ENCODE peak calls at places on chromosomes 4 and X, in nine cellular contexts. D, L, X, Y, O, N, Q, R and P are unnamed samples.

GRCh38 chr4:105859233-105859632 is 36.0 kb upstream of the NPNT start:
- DNase-seq in D (no peak), X (no peak), O (no peak), Y (no peak), R (no peak), L (no peak), Q (no peak), N (peak), P (no peak)

GRCh38 chr4:1080432-1080831 is 32.9 kb downstream of the RNF212 start:
- DNase-seq in Q (no peak), O (no peak), L (no peak), R (no peak), D (no peak), N (no peak), Y (no peak), X (no peak), P (no peak)

GRCh38 chr4:157521916-157522315 is 301.4 kb downstream of the GRIA2 start:
- DNase-seq in R (no peak), O (no peak), N (no peak), Q (no peak), Y (no peak), X (no peak), L (no peak), D (no peak), P (no peak)

GRCh38 chr4:24775209-24775608 is 20.2 kb upstream of the SOD3 start:
- DNase-seq in Q (no peak), N (peak), Y (no peak), O (no peak), X (no peak), R (no peak), L (no peak), D (no peak), P (no peak)

GRCh38 chrX:2628751-2629315 is 62.3 kb upstream of the CD99 start:
- DNase-seq in O (no peak), X (no peak), N (no peak), D (no peak), Q (no peak), R (no peak), L (no peak), Y (no peak), P (peak)

GRCh38 chr4:92566284-92566683 is 262.5 kb downstream of the GRID2 start:
- DNase-seq in Q (no peak), N (no peak), D (no peak), R (no peak), Y (peak), L (no peak), O (no peak), X (no peak), P (no peak)

GRCh38 chrX:108177321-108177990 is 85.9 kb downstream of the ATG4A start:
- DNase-seq in R (no peak), D (no peak), L (no peak), Y (peak), Q (no peak), N (no peak), O (peak), X (no peak), P (no peak)

GRCh38 chr4:6561706-6562371 is 13.2 kb upstream of the MAN2B2 start:
- DNase-seq in R (no peak), N (no peak), Q (no peak), D (no peak), X (no peak), L (no peak), O (peak), Y (no peak), P (no peak)

GRCh38 chr4:154132406-154132805 is 343.5 kb upstream of the SFRP2 start:
- DNase-seq in L (no peak), Q (no peak), O (no peak), Y (no peak), D (no peak), N (no peak), R (no peak), X (no peak), P (no peak)

GRCh38 chrX:24225265-24225664 is 75.7 kb downstream of the ZFX start:
- DNase-seq in N (no peak), O (no peak), X (no peak), Q (no peak), R (no peak), Y (no peak), D (no peak), L (no peak), P (no peak)

GRCh38 chr4:7024336-7024890 is 18.8 kb upstream of the TADA2B start:
- DNase-seq in N (no peak), O (no peak), R (no peak), L (no peak), Y (no peak), Q (no peak), D (no peak), X (no peak), P (no peak)

GRCh38 chr4:65023877-65024670 is 614.8 kb upstream of the TECRL start:
- DNase-seq in Q (no peak), N (no peak), Y (no peak), L (no peak), R (no peak), O (no peak), X (no peak), D (no peak), P (no peak)

GRCh38 chr4:5238106-5238505 is 186.8 kb downstream of the STK32B start:
- DNase-seq in D (no peak), Q (no peak), R (no peak), O (no peak), X (no peak), N (no peak), Y (no peak), L (no peak), P (no peak)

GRCh38 chr4:2402053-2402452 is 16.4 kb downstream of the ZFYVE28 start:
- DNase-seq in L (peak), Y (peak), D (peak), N (peak), X (peak), Q (peak), R (peak), O (peak), P (no peak)

GRCh38 chr4:75087865-75088264 is 154.9 kb downstream of the PARM1 start:
- DNase-seq in O (no peak), N (no peak), R (no peak), Y (no peak), L (no peak), D (no peak), Q (no peak), X (no peak), P (no peak)

GRCh38 chr4:6309755-6310154 is 40.1 kb downstream of the WFS1 start:
- DNase-seq in Q (no peak), X (no peak), O (no peak), D (no peak), Y (peak), N (no peak), L (no peak), R (no peak), P (no peak)

GRCh38 chrX:71458866-71459265 is 74.0 kb upstream of the OGT start:
- DNase-seq in Y (no peak), D (no peak), O (no peak), R (no peak), N (no peak), L (no peak), Q (no peak), X (no peak), P (no peak)

GRCh38 chr4:24226667-24227066 is 336.8 kb upstream of the PPARGC1A start:
- DNase-seq in N (no peak), Y (no peak), O (no peak), R (no peak), X (no peak), L (no peak), Q (no peak), D (no peak), P (no peak)

GRCh38 chrX:19709812-19710518 is 177.4 kb downstream of the SH3KBP1 start:
- DNase-seq in Q (no peak), O (no peak), L (no peak), X (no peak), N (peak), D (no peak), Y (no peak), R (no peak), P (no peak)

GRCh38 chr4:26326791-26327190 is 6.0 kb downstream of the RBPJ start:
- DNase-seq in Y (no peak), X (no peak), R (no peak), Q (no peak), L (no peak), O (no peak), D (no peak), N (peak), P (no peak)

GRCh38 chr4:57110635-57111546 is 706 bp upstream of the IGFBP7 start:
- DNase-seq in R (peak), L (peak), X (peak), D (peak), O (peak), Q (peak), Y (peak), N (no peak), P (no peak)

GRCh38 chr4:95362906-95363578 is 185.7 kb downstream of the UNC5C start:
- DNase-seq in R (no peak), L (peak), X (peak), Y (peak), D (no peak), O (peak), N (peak), Q (no peak), P (no peak)

GRCh38 chrX:106742193-106742592 is 15.7 kb downstream of the RNF128 start:
- DNase-seq in Y (no peak), R (no peak), Q (no peak), O (no peak), L (no peak), X (peak), D (no peak), N (no peak), P (no peak)

GRCh38 chrX:53714580-53715335 is 28.2 kb upstream of the HUWE1 start:
- DNase-seq in Q (peak), X (no peak), L (peak), D (peak), N (peak), O (peak), R (peak), Y (no peak), P (peak)

GRCh38 chr4:47270226-47270888 is 193.1 kb downstream of the COMMD8 start:
- DNase-seq in R (no peak), D (no peak), Q (no peak), L (no peak), O (no peak), Y (peak), X (peak), N (no peak), P (no peak)

GRCh38 chr4:54961357-54961975 is 163.9 kb downstream of the KDR start:
- DNase-seq in N (peak), D (no peak), Y (peak), R (no peak), O (no peak), X (peak), Q (no peak), L (peak), P (no peak)

GRCh38 chr4:123453006-123453685 is 56.6 kb downstream of the SPRY1 start:
- DNase-seq in L (no peak), N (no peak), Y (peak), R (no peak), O (no peak), Q (no peak), D (no peak), X (no peak), P (no peak)

GRCh38 chr4:107035711-107036601 is at the start of gene DKK2:
- DNase-seq in O (peak), X (peak), R (peak), Q (no peak), N (no peak), Y (peak), L (no peak), D (no peak), P (no peak)

GRCh38 chrX:153646620-153647373 is at the start of gene DUSP9:
- DNase-seq in L (no peak), N (peak), D (no peak), Y (peak), Q (peak), R (peak), X (peak), O (peak), P (no peak)

GRCh38 chrX:39464253-39464652 is 633.5 kb downstream of the BCOR start:
- DNase-seq in N (no peak), Y (no peak), R (no peak), Q (no peak), X (no peak), D (no peak), L (no peak), O (no peak), P (no peak)

GRCh38 chrX:11138498-11139390 is 27.6 kb downstream of the HCCS start:
- DNase-seq in Q (no peak), R (no peak), X (no peak), N (no peak), D (no peak), Y (no peak), O (no peak), L (no peak), P (no peak)

GRCh38 chr4:95910749-95911148 is 70.9 kb downstream of the PDHA2 start:
- DNase-seq in N (no peak), X (no peak), Y (no peak), D (no peak), O (peak), Q (no peak), L (no peak), R (no peak), P (no peak)

GRCh38 chr4:77203380-77204197 is 46.6 kb downstream of the CCNG2 start:
- DNase-seq in L (peak), X (peak), Q (peak), N (peak), R (no peak), Y (peak), D (peak), O (peak), P (peak)

GRCh38 chr4:26458104-26458503 is 32.2 kb downstream of the CCKAR start:
- DNase-seq in Y (no peak), L (peak), Q (no peak), X (no peak), O (no peak), R (no peak), N (no peak), D (no peak), P (no peak)

GRCh38 chrX:154333837-154334271 is 38.3 kb downstream of the TKTL1 start:
- DNase-seq in O (no peak), N (no peak), D (no peak), L (no peak), Q (no peak), R (no peak), Y (no peak), X (no peak), P (no peak)

GRCh38 chr4:98565646-98566403 is 92.6 kb downstream of the TSPAN5 start:
- DNase-seq in O (no peak), Y (no peak), L (no peak), Q (no peak), D (no peak), X (no peak), N (no peak), R (no peak), P (no peak)
- H3K27ac ChIP-seq in O (peak), Y (peak), L (no peak), Q (no peak), D (no peak), X (peak), N (no peak), R (no peak), P (no peak)

GRCh38 chr4:113147498-113148231 is 98.2 kb downstream of the ANK2 start:
- DNase-seq in X (peak), O (no peak), Y (no peak), N (no peak), D (no peak), Q (no peak), R (no peak), L (no peak), P (no peak)
- H3K27ac ChIP-seq in X (peak), O (no peak), Y (peak), N (no peak), D (no peak), Q (no peak), R (peak), L (no peak), P (no peak)

DNA sequence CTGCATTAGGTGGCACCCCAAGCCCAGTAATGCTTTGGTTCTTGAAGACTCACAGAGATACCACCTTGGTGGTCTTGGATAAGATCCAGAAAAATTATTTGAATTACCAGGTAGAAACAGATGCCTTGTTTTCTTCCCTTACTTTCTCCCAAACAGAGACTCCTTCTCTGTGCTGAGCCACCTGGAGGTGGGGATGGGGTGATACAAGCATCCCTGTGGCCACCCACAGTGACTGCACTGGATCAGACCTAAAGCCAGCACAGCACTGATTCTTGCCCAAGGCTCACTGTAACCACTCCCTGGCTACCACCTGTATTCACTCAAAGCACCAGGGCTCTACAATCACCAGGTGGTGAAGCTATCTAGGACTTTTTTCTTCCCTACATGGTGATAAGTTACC is 156.8 kb downstream of the TEX13A start:
- DNase-seq in O (peak), D (no peak), Q (no peak), L (no peak), N (peak), R (no peak), Y (peak), X (no peak), P (no peak)
- H3K27ac ChIP-seq in O (no peak), D (no peak), Q (no peak), L (no peak), N (no peak), R (no peak), Y (no peak), X (no peak), P (no peak)

GRCh38 chr4:184792950-184793555 is 32.7 kb downstream of the ACSL1 start:
- DNase-seq in L (peak), O (no peak), N (peak), D (peak), Y (no peak), R (peak), Q (peak), X (peak), P (peak)
- H3K27ac ChIP-seq in L (no peak), O (no peak), N (peak), D (no peak), Y (no peak), R (no peak), Q (peak), X (peak), P (no peak)

GRCh38 chrX:12804655-12805054 is 13.4 kb downstream of the PRPS2 start:
- DNase-seq in R (no peak), Y (no peak), X (no peak), O (no peak), N (peak), D (no peak), Q (no peak), L (no peak), P (no peak)
- H3K27ac ChIP-seq in R (no peak), Y (no peak), X (no peak), O (no peak), N (peak), D (no peak), Q (no peak), L (no peak), P (no peak)